ENCODE peak calls at places on chromosomes 16 and 17, in four cellular contexts. L, R, Q and U are unnamed samples.

GRCh38 chr17:17355426-17355825 is 52.3 kb downstream of the NT5M start:
- DNase-seq in Q (peak), L (no peak), R (no peak), U (no peak)

GRCh38 chr17:79942591-79943353 is 92.9 kb downstream of the TBC1D16 start:
- DNase-seq in Q (no peak), L (no peak), R (peak), U (peak)

GRCh38 chr17:57892820-57893595 is 43.2 kb upstream of the MRPS23 start:
- DNase-seq in L (peak), Q (no peak), R (no peak), U (no peak)

GRCh38 chr17:70168979-70169706 is at the start of gene KCNJ2:
- DNase-seq in R (peak), L (peak), Q (peak), U (peak)

GRCh38 chr17:78140169-78141051 is 5.8 kb upstream of the C17orf99 start:
- DNase-seq in L (peak), Q (peak), R (peak), U (peak)

GRCh38 chr16:85768225-85768624 is 17.3 kb upstream of the C16orf74 start:
- DNase-seq in R (no peak), L (no peak), Q (no peak), U (no peak)

GRCh38 chr16:47787695-47788094 is 326.6 kb downstream of the PHKB start:
- DNase-seq in L (no peak), R (no peak), Q (no peak), U (no peak)

GRCh38 chr17:59521465-59522126 is 43.8 kb upstream of the DHX40 start:
- DNase-seq in R (peak), Q (peak), L (peak), U (peak)

GRCh38 chr16:88066680-88067529 is 115.7 kb downstream of the BANP start:
- DNase-seq in L (no peak), R (no peak), Q (no peak), U (no peak)

GRCh38 chr16:31880322-31880979 is 6.8 kb downstream of the ZNF267 start:
- DNase-seq in R (no peak), L (peak), Q (no peak), U (no peak)

GRCh38 chr17:78534492-78535284 is 42.5 kb downstream of the DNAH17 start:
- DNase-seq in L (no peak), R (no peak), Q (no peak), U (no peak)

GRCh38 chr16:9123871-9124270 is 32.4 kb downstream of the HAPSTR1 start:
- DNase-seq in L (no peak), Q (no peak), R (peak), U (no peak)

GRCh38 chr16:74607310-74607966 is 524 bp upstream of the GLG1 start:
- DNase-seq in Q (no peak), L (no peak), R (no peak), U (no peak)

GRCh38 chr16:49526966-49527365 is 153.4 kb downstream of the C16orf78 start:
- DNase-seq in R (no peak), L (no peak), Q (no peak), U (no peak)

GRCh38 chr17:61152898-61153297 is 246.7 kb upstream of the TBX2 start:
- DNase-seq in L (no peak), Q (no peak), R (no peak), U (no peak)

GRCh38 chr17:39064374-39064773 is 87.1 kb downstream of the PLXDC1 start:
- DNase-seq in R (no peak), L (peak), Q (no peak), U (no peak)

GRCh38 chr16:21075252-21075651 is 75.4 kb downstream of the DNAH3 start:
- DNase-seq in L (no peak), R (no peak), Q (peak), U (no peak)

GRCh38 chr17:40060887-40061480 is 1.8 kb upstream of the THRA start:
- DNase-seq in R (no peak), L (no peak), Q (no peak), U (no peak)

GRCh38 chr17:67055811-67056745 is 11.7 kb downstream of the CACNG1 start:
- DNase-seq in L (no peak), Q (peak), R (no peak), U (no peak)

GRCh38 chr17:59427425-59427921 is 96.0 kb downstream of the YPEL2 start:
- DNase-seq in R (peak), L (peak), Q (peak), U (no peak)

GRCh38 chr16:668519-669171 is 713 bp downstream of the RHOT2 start:
- DNase-seq in L (no peak), R (no peak), Q (no peak), U (no peak)

GRCh38 chr16:76639685-76640289 is 362.6 kb downstream of the CNTNAP4 start:
- DNase-seq in R (no peak), Q (no peak), L (no peak), U (no peak)

GRCh38 chr16:72066747-72067146 is 3.7 kb downstream of the HPR start:
- DNase-seq in R (no peak), Q (no peak), L (peak), U (peak)